ENCODE peak calls at places on chromosome 10, in six cellular contexts. D is heart left ventricle, E is K562, M is Peyer's patch, Y is gastrocnemius medialis, N is vagina. K is an unnamed sample.

GRCh38 chr10:7576340-7576739 is 90.4 kb downstream of the ITIH5 start:
- DNase-seq in N (no peak), M (no peak), D (no peak), Y (no peak), E (no peak), K (no peak)

GRCh38 chr10:71299071-71299759 is 19.8 kb upstream of the SLC29A3 start:
- DNase-seq in Y (no peak), M (no peak), D (no peak), E (no peak), N (no peak), K (no peak)

GRCh38 chr10:43963793-43964425 is 315.2 kb upstream of the ZNF32 start:
- DNase-seq in Y (no peak), D (no peak), M (peak), N (peak), E (no peak), K (no peak)

GRCh38 chr10:78756604-78757442 is 311.9 kb upstream of the ZMIZ1 start:
- DNase-seq in D (peak), N (no peak), Y (peak), M (peak), E (no peak), K (no peak)

GRCh38 chr10:97463363-97464132 is 17.6 kb downstream of the ZDHHC16 start:
- DNase-seq in M (peak), Y (peak), N (no peak), D (no peak), E (peak), K (no peak)

GRCh38 chr10:3406556-3406955 is 234.0 kb upstream of the PITRM1 start:
- DNase-seq in E (no peak), N (peak), D (no peak), M (no peak), Y (no peak), K (no peak)

GRCh38 chr10:124369066-124369465 is 49.7 kb downstream of the OAT start:
- DNase-seq in Y (no peak), E (no peak), D (no peak), M (no peak), N (no peak), K (no peak)

GRCh38 chr10:32036922-32037321 is 19.3 kb downstream of the KIF5B start:
- DNase-seq in E (no peak), Y (no peak), N (no peak), D (no peak), M (no peak), K (no peak)

GRCh38 chr10:118108194-118109026 is 61.7 kb upstream of the RAB11FIP2 start:
- DNase-seq in Y (no peak), N (no peak), D (no peak), M (no peak), E (peak), K (no peak)

GRCh38 chr10:111579473-111579872 is 502.6 kb downstream of the ADRA2A start:
- DNase-seq in D (no peak), N (no peak), M (no peak), E (no peak), Y (no peak), K (no peak)

GRCh38 chr10:121134711-121135110 is 283.5 kb downstream of the WDR11 start:
- DNase-seq in M (no peak), N (no peak), E (no peak), D (no peak), Y (no peak), K (no peak)

GRCh38 chr10:112908507-112908906 is 41.5 kb upstream of the TCF7L2 start:
- DNase-seq in Y (no peak), E (no peak), D (no peak), M (no peak), N (no peak), K (no peak)

GRCh38 chr10:117551322-117552155 is 9.0 kb downstream of the EMX2 start:
- DNase-seq in N (no peak), D (no peak), Y (no peak), M (no peak), E (no peak), K (no peak)

GRCh38 chr10:114720685-114721278 is 62.7 kb upstream of the ABLIM1 start:
- DNase-seq in N (no peak), M (no peak), D (peak), E (no peak), Y (no peak), K (no peak)

GRCh38 chr10:5977471-5978370 is at the start of gene IL15RA:
- DNase-seq in D (peak), Y (peak), E (peak), N (no peak), M (peak), K (peak)

GRCh38 chr10:5196613-5197234 is at the start of gene AKR1C4:
- DNase-seq in E (no peak), Y (no peak), D (no peak), N (no peak), M (no peak), K (no peak)

GRCh38 chr10:566241-566885 is 123.1 kb downstream of the DIP2C start:
- DNase-seq in N (no peak), E (no peak), D (no peak), Y (no peak), M (no peak), K (no peak)

GRCh38 chr10:120327671-120328070 is 129.4 kb upstream of the PLPP4 start:
- DNase-seq in N (no peak), Y (no peak), D (no peak), E (no peak), M (no peak), K (no peak)

GRCh38 chr10:100325164-100325563 is 4.9 kb downstream of the PKD2L1 start:
- DNase-seq in M (no peak), N (no peak), D (no peak), Y (no peak), E (no peak), K (no peak)

GRCh38 chr10:22658745-22659410 is 55.5 kb downstream of the PIP4K2A start:
- DNase-seq in D (no peak), M (no peak), Y (no peak), N (no peak), E (no peak), K (no peak)

GRCh38 chr10:46523881-46524470 is 32.5 kb downstream of the GPRIN2 start:
- DNase-seq in Y (peak), E (no peak), M (peak), N (no peak), D (peak), K (no peak)

GRCh38 chr10:71713135-71714040 is 6.2 kb downstream of the C10orf105 start:
- DNase-seq in D (peak), Y (peak), N (no peak), M (peak), E (no peak), K (no peak)

GRCh38 chr10:31272841-31273240 is 46.2 kb upstream of the ZEB1 start:
- DNase-seq in M (no peak), E (no peak), Y (peak), D (no peak), N (no peak), K (no peak)

DNA sequence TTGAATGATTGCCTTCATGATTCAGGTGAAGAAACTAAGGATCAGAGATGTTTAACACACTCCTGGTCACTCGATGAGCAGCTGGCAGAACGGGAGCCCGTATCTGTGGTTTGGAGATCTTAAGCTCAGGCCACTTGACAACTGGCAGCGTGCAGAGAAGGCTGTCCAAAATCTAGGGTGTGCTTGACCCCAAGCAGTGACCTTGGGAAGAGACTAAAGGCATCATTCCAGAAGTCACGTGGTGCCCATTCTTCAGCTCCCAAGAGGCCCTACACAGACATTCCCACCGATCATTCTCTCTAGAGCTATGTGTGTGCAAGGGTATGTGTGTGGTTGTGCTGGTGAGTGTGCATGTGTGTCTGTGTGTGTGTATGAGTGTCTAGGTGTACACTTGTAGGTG is 493.8 kb downstream of the TCERG1L start:
- DNase-seq in N (peak), M (no peak), E (no peak), D (no peak), Y (no peak), K (no peak)
- TF ChIP-seq POLR2A in N (no peak), M (no peak), E (no peak), D (no peak), Y (no peak), K (no peak)

GRCh38 chr10:59905066-59905734 is 1.2 kb downstream of the CCDC6 start:
- DNase-seq in D (peak), E (no peak), Y (peak), N (no peak), M (peak), K (peak)
- TF ChIP-seq POLR2A in D (no peak), E (no peak), Y (peak), N (no peak), M (peak), K (peak)

GRCh38 chr10:68153473-68154210 is 44.4 kb downstream of the MYPN start:
- DNase-seq in E (no peak), Y (no peak), N (no peak), M (peak), D (peak), K (no peak)
- TF ChIP-seq POLR2A in E (no peak), Y (peak), N (no peak), M (no peak), D (no peak), K (no peak)

GRCh38 chr10:88149906-88150305 is 286.5 kb downstream of the PTEN start:
- DNase-seq in N (no peak), Y (no peak), E (no peak), M (no peak), D (no peak), K (no peak)

GRCh38 chr10:88150338-88150737 is 286.9 kb downstream of the PTEN start:
- DNase-seq in M (no peak), N (no peak), Y (no peak), E (no peak), D (no peak), K (no peak)

GRCh38 chr10:88156341-88156740 is 292.9 kb downstream of the PTEN start:
- DNase-seq in D (no peak), Y (no peak), E (no peak), N (no peak), M (no peak), K (no peak)

GRCh38 chr10:88154596-88155250 is 291.3 kb downstream of the PTEN start:
- DNase-seq in Y (no peak), D (no peak), M (no peak), E (no peak), N (no peak), K (no peak)

GRCh38 chr10:88152720-88153119 is 289.3 kb downstream of the PTEN start:
- DNase-seq in N (no peak), E (no peak), D (peak), M (no peak), Y (peak), K (peak)
- TF ChIP-seq POLR2A in N (no peak), E (no peak), D (no peak), M (no peak), Y (no peak), K (peak)

K was measured in GM12891.